ENCODE peak calls at places on chromosomes 16 and 17, in ten cellular contexts. One of them, this sample, is unnamed.

GRCh38 chr17:27607692-27608091 is 23.3 kb upstream of the LGALS9 start:
- DNase-seq in mesothelial cell of epicardium: no peak
- DNase-seq in pancreas: no peak
- DNase-seq in cardiac fibroblast: no peak
- DNase-seq in left cardiac atrium: no peak
- DNase-seq in naive thymus-derived CD8-positive, alpha-beta T cell: no peak
- DNase-seq in AG08396: no peak
- DNase-seq in ELR: no peak
- DNase-seq in T-helper 2 cell: no peak
- DNase-seq in HCT116: no peak
- DNase-seq in this sample: no peak

GRCh38 chr16:14302031-14302398 is 230.9 kb downstream of the MRTFB start:
- DNase-seq in mesothelial cell of epicardium: no peak
- DNase-seq in pancreas: peak
- DNase-seq in cardiac fibroblast: peak
- DNase-seq in left cardiac atrium: peak
- DNase-seq in naive thymus-derived CD8-positive, alpha-beta T cell: peak
- DNase-seq in AG08396: peak
- DNase-seq in ELR: peak
- DNase-seq in T-helper 2 cell: no peak
- DNase-seq in HCT116: no peak
- DNase-seq in this sample: peak

GRCh38 chr16:54935411-54936085 is 4.9 kb downstream of the IRX5 start:
- DNase-seq in mesothelial cell of epicardium: no peak
- DNase-seq in pancreas: no peak
- DNase-seq in cardiac fibroblast: no peak
- DNase-seq in left cardiac atrium: no peak
- DNase-seq in naive thymus-derived CD8-positive, alpha-beta T cell: no peak
- DNase-seq in AG08396: no peak
- DNase-seq in ELR: no peak
- DNase-seq in T-helper 2 cell: no peak
- DNase-seq in HCT116: no peak
- DNase-seq in this sample: no peak

GRCh38 chr16:68636064-68636551 is 9.0 kb upstream of the CDH3 start:
- DNase-seq in mesothelial cell of epicardium: no peak
- DNase-seq in pancreas: no peak
- DNase-seq in cardiac fibroblast: no peak
- DNase-seq in left cardiac atrium: no peak
- DNase-seq in naive thymus-derived CD8-positive, alpha-beta T cell: no peak
- DNase-seq in AG08396: no peak
- DNase-seq in ELR: peak
- DNase-seq in T-helper 2 cell: no peak
- DNase-seq in HCT116: no peak
- DNase-seq in this sample: peak

GRCh38 chr16:29663020-29663828 is at the start of gene SPN:
- DNase-seq in mesothelial cell of epicardium: no peak
- DNase-seq in pancreas: no peak
- DNase-seq in cardiac fibroblast: no peak
- DNase-seq in left cardiac atrium: no peak
- DNase-seq in naive thymus-derived CD8-positive, alpha-beta T cell: peak
- DNase-seq in AG08396: no peak
- DNase-seq in ELR: no peak
- DNase-seq in T-helper 2 cell: peak
- DNase-seq in HCT116: no peak
- DNase-seq in this sample: no peak

GRCh38 chr16:11916524-11917285 is 949 bp upstream of the GSPT1 start:
- DNase-seq in mesothelial cell of epicardium: no peak
- DNase-seq in pancreas: no peak
- DNase-seq in cardiac fibroblast: no peak
- DNase-seq in left cardiac atrium: no peak
- DNase-seq in naive thymus-derived CD8-positive, alpha-beta T cell: no peak
- DNase-seq in AG08396: peak
- DNase-seq in ELR: peak
- DNase-seq in T-helper 2 cell: no peak
- DNase-seq in HCT116: no peak
- DNase-seq in this sample: no peak

GRCh38 chr17:34300652-34301390 is 15.3 kb downstream of the CCL11 start:
- DNase-seq in mesothelial cell of epicardium: no peak
- DNase-seq in pancreas: no peak
- DNase-seq in cardiac fibroblast: no peak
- DNase-seq in left cardiac atrium: no peak
- DNase-seq in naive thymus-derived CD8-positive, alpha-beta T cell: no peak
- DNase-seq in AG08396: peak
- DNase-seq in ELR: peak
- DNase-seq in T-helper 2 cell: no peak
- DNase-seq in HCT116: no peak
- DNase-seq in this sample: peak

GRCh38 chr17:34542700-34543336 is 36.6 kb upstream of the TMEM132E start:
- DNase-seq in mesothelial cell of epicardium: no peak
- DNase-seq in pancreas: no peak
- DNase-seq in cardiac fibroblast: peak
- DNase-seq in left cardiac atrium: peak
- DNase-seq in naive thymus-derived CD8-positive, alpha-beta T cell: peak
- DNase-seq in AG08396: peak
- DNase-seq in ELR: peak
- DNase-seq in T-helper 2 cell: peak
- DNase-seq in HCT116: no peak
- DNase-seq in this sample: peak

This sample was measured in fibroblast of pulmonary artery.